ENCODE peak calls at places on chromosomes 4 and X, in ten cellular contexts. B, N, Q, I, J, L, G, P, O and Z are unnamed samples.

GRCh38 chr4:144582105-144582850 is 63.7 kb upstream of the HHIP start:
- DNase-seq in O (no peak), G (peak), N (peak), J (no peak), B (no peak), L (no peak), P (no peak), Q (no peak), I (no peak), Z (no peak)

GRCh38 chr4:61666248-61666647 is 466.1 kb downstream of the ADGRL3 start:
- DNase-seq in I (no peak), P (no peak), J (no peak), L (no peak), Q (no peak), G (no peak), O (no peak), B (no peak), N (no peak), Z (no peak)

GRCh38 chrX:129612396-129612795 is 42.4 kb downstream of the APLN start:
- DNase-seq in B (peak), G (no peak), Q (no peak), N (no peak), L (no peak), O (no peak), P (no peak), I (no peak), J (no peak), Z (no peak)

GRCh38 chrX:41561045-41561444 is 113.9 kb downstream of the NYX start:
- DNase-seq in O (no peak), L (peak), B (peak), J (no peak), P (no peak), Q (peak), I (no peak), G (peak), N (peak), Z (no peak)

GRCh38 chr4:175705407-175705806 is 106.7 kb downstream of the GPM6A start:
- DNase-seq in I (no peak), N (no peak), L (no peak), J (no peak), P (peak), B (peak), Q (peak), O (peak), G (no peak), Z (no peak)

GRCh38 chrX:140822184-140822583 is 112.6 kb downstream of the LINC00632 start:
- DNase-seq in Q (no peak), G (no peak), O (no peak), I (no peak), L (no peak), P (no peak), N (no peak), J (no peak), B (no peak), Z (no peak)

GRCh38 chr4:183343730-183344129 is 21.5 kb upstream of the CLDN24 start:
- DNase-seq in B (no peak), Q (no peak), P (no peak), G (no peak), N (no peak), L (no peak), O (no peak), I (no peak), J (no peak), Z (no peak)

GRCh38 chr4:78569291-78569821 is 17.8 kb downstream of the ANXA3 start:
- DNase-seq in G (peak), N (peak), Q (no peak), L (no peak), J (no peak), P (no peak), I (peak), O (no peak), B (peak), Z (no peak)

GRCh38 chrX:319579-320125 is 1.1 kb upstream of the GTPBP6 start:
- DNase-seq in Q (no peak), P (no peak), N (no peak), O (peak), G (no peak), B (no peak), J (no peak), L (no peak), I (no peak), Z (no peak)